ENCODE peak calls at places on chromosome 1, in seven cellular contexts. P is neural crest cell, I is amniotic epithelial cell, V is GM12891, C is T-helper 9 cell, E is AG04450, G is activated T-cell treated with anti-CD3 and anti-CD28 coated beads for 1 hour. B is an unnamed sample.

GRCh38 chr1:50265790-50266314 is 157.1 kb downstream of the ELAVL4 start:
- DNase-seq in P (no peak), I (no peak), V (no peak), C (no peak), E (no peak), G (no peak), B (no peak)

GRCh38 chr1:36330940-36331339 is 7.5 kb upstream of the EVA1B start:
- DNase-seq in P (no peak), I (no peak), V (no peak), C (no peak), E (no peak), G (no peak), B (no peak)

GRCh38 chr1:145702052-145702451 is 5.1 kb downstream of the PDZK1 start:
- DNase-seq in P (no peak), I (no peak), V (no peak), C (no peak), E (no peak), G (no peak), B (no peak)

GRCh38 chr1:27719286-27720251 is 6.2 kb upstream of the FAM76A start:
- DNase-seq in P (no peak), I (no peak), V (no peak), C (no peak), E (no peak), G (no peak), B (no peak)

GRCh38 chr1:36608272-36608671 is 125.6 kb upstream of the CSF3R start:
- DNase-seq in P (no peak), I (no peak), V (no peak), C (no peak), E (no peak), G (no peak), B (no peak)

GRCh38 chr1:211328084-211328694 is 1.6 kb downstream of the TRAF5 start:
- DNase-seq in P (no peak), I (no peak), V (no peak), C (no peak), E (no peak), G (no peak), B (no peak)

GRCh38 chr1:4787551-4787950 is 133.1 kb downstream of the AJAP1 start:
- DNase-seq in P (no peak), I (no peak), V (no peak), C (no peak), E (no peak), G (no peak), B (no peak)

GRCh38 chr1:202861420-202862121 is 27.4 kb downstream of the RABIF start:
- DNase-seq in P (peak), I (peak), V (peak), C (peak), E (peak), G (peak), B (no peak)

GRCh38 chr1:16625497-16626408 is 12.4 kb upstream of the NBPF1 start:
- DNase-seq in P (no peak), I (no peak), V (no peak), C (no peak), E (no peak), G (no peak), B (no peak)

GRCh38 chr1:73674945-73675561 is 522.9 kb downstream of the LRRIQ3 start:
- DNase-seq in P (no peak), I (no peak), V (no peak), C (no peak), E (no peak), G (no peak), B (no peak)

GRCh38 chr1:210359255-210359654 is 30.6 kb downstream of the HHAT start:
- DNase-seq in P (no peak), I (no peak), V (no peak), C (no peak), E (no peak), G (no peak), B (no peak)

GRCh38 chr1:39196244-39197215 is 8.0 kb upstream of the MACF1 start:
- DNase-seq in P (no peak), I (peak), V (no peak), C (peak), E (no peak), G (peak), B (peak)

GRCh38 chr1:2271841-2272655 is 43.9 kb downstream of the SKI start:
- DNase-seq in P (peak), I (peak), V (no peak), C (no peak), E (no peak), G (no peak), B (no peak)

GRCh38 chr1:236523704-236524141 is at the start of gene LGALS8:
- DNase-seq in P (peak), I (peak), V (peak), C (peak), E (peak), G (peak), B (peak)

GRCh38 chr1:24558902-24559791 is 3.3 kb downstream of the NCMAP start:
- DNase-seq in P (no peak), I (peak), V (no peak), C (no peak), E (peak), G (no peak), B (no peak)

GRCh38 chr1:85975770-85976386 is 180.7 kb downstream of the COL24A1 start:
- DNase-seq in P (no peak), I (no peak), V (no peak), C (no peak), E (no peak), G (no peak), B (no peak)

GRCh38 chr1:176032040-176032645 is 174.9 kb downstream of the COP1 start:
- DNase-seq in P (no peak), I (no peak), V (no peak), C (no peak), E (no peak), G (no peak), B (no peak)

GRCh38 chr1:52546852-52547251 is 6.0 kb downstream of the TUT4 start:
- DNase-seq in P (no peak), I (no peak), V (no peak), C (no peak), E (no peak), G (no peak), B (no peak)

GRCh38 chr1:22317920-22318243 is 133.8 kb upstream of the ZBTB40 start:
- DNase-seq in P (no peak), I (no peak), V (no peak), C (no peak), E (no peak), G (no peak), B (no peak)

GRCh38 chr1:70142120-70142519 is 63.3 kb downstream of the LRRC40 start:
- DNase-seq in P (no peak), I (peak), V (no peak), C (no peak), E (no peak), G (no peak), B (no peak)

GRCh38 chr1:197782719-197783328 is 7.5 kb upstream of the DENND1B start:
- DNase-seq in P (no peak), I (no peak), V (no peak), C (no peak), E (no peak), G (no peak), B (no peak)

B was measured in activated effector memory CD4-positive, alpha-beta T cell treated with Interleukin-2 at 50 U/mL for 16 hours.